ENCODE peak calls at places on chromosomes 5 and 9, in five cellular contexts. R is neural progenitor cell, A is PC-3, U is HCT116, G is right atrium auricular region. I is an unnamed sample.

GRCh38 chr5:37668524-37669047 is 171.3 kb downstream of the GDNF start:
- DNase-seq in U (peak; percentile 86), R (no peak), G (peak; percentile 75), A (peak; percentile 99), I (no peak)

GRCh38 chr5:159825551-159826051 is 90.7 kb upstream of the ADRA1B start:
- DNase-seq in A (peak; percentile 67), R (no peak), U (no peak), G (peak; percentile 57), I (no peak)

GRCh38 chr5:77935516-77936364 is 159.6 kb upstream of the TBCA start:
- DNase-seq in A (no peak), G (no peak), U (no peak), R (no peak), I (no peak)

GRCh38 chr9:129480227-129480626 is 140.7 kb downstream of the C9orf50 start:
- DNase-seq in R (no peak), U (no peak), G (no peak), A (no peak), I (no peak)

GRCh38 chr5:1437452-1437851 is 7.8 kb downstream of the SLC6A3 start:
- DNase-seq in U (peak; percentile 4), R (no peak), G (no peak), A (peak; percentile 35), I (no peak)

GRCh38 chr5:145246961-145247744 is 588.0 kb downstream of the PRELID2 start:
- DNase-seq in G (no peak), U (no peak), R (no peak), A (peak; percentile 44), I (no peak)

GRCh38 chr5:35374584-35374983 is 144.3 kb upstream of the PRLR start:
- DNase-seq in R (peak; percentile 38), A (no peak), U (no peak), G (no peak), I (no peak)

GRCh38 chr9:73176450-73176875 is 24.8 kb downstream of the ANXA1 start:
- DNase-seq in G (no peak), R (no peak), U (peak; percentile 78), A (peak; percentile 91), I (no peak)

GRCh38 chr9:32672478-32672877 is 37.0 kb upstream of the TAF1L start:
- DNase-seq in R (no peak), G (no peak), A (peak; percentile 90), U (no peak), I (no peak)

GRCh38 chr5:179124853-179125788 is 64.9 kb downstream of the ZNF354C start:
- DNase-seq in U (no peak), A (no peak), G (no peak), R (no peak), I (no peak)

GRCh38 chr5:14357861-14358260 is 214.7 kb downstream of the TRIO start:
- DNase-seq in R (peak; percentile 76), U (no peak), A (no peak), G (no peak), I (no peak)

GRCh38 chr9:95581900-95582299 is 65.1 kb upstream of the PTCH1 start:
- DNase-seq in R (peak; percentile 59), A (no peak), U (no peak), G (no peak), I (no peak)
- H3K4me3 ChIP-seq in R (no peak overlapping the region), A (no peak overlapping the region), U (no peak overlapping the region), G (no peak overlapping the region), I (no peak overlapping the region)

GRCh38 chr5:80174790-80175189 is 81.1 kb downstream of the SERINC5 start:
- DNase-seq in G (no peak), R (no peak), U (no peak), A (no peak), I (no peak)

GRCh38 chr5:80175337-80175736 is 80.5 kb downstream of the SERINC5 start:
- DNase-seq in G (no peak), U (no peak), A (no peak), R (no peak), I (no peak)

GRCh38 chr5:80170117-80170535 is 85.7 kb downstream of the SERINC5 start:
- DNase-seq in R (no peak), A (no peak), U (no peak), G (no peak), I (no peak)

GRCh38 chr5:80168388-80169028 is 87.3 kb downstream of the SERINC5 start:
- DNase-seq in G (no peak), U (no peak), R (no peak), A (no peak), I (no peak)

GRCh38 chr5:80172067-80172690 is 83.7 kb downstream of the SERINC5 start:
- DNase-seq in G (no peak), U (no peak), A (no peak), R (no peak), I (no peak)
- H3K36me3 ChIP-seq in G (peaks cover 7% of the 10 kb centered on the region), U (no peaks in the 10 kb centered on the region), A (no peaks in the 10 kb centered on the region), R (peaks cover 27% of the 10 kb centered on the region), I (no peaks in the 10 kb centered on the region)

GRCh38 chr9:100351508-100351907 is 1.2 kb downstream of the TEX10 start:
- DNase-seq in U (no peak), G (no peak), R (no peak), A (no peak), I (no peak)

GRCh38 chr9:100352201-100352726 is 478 bp downstream of the TEX10 start:
- DNase-seq in U (no peak), A (peak; percentile 11), G (no peak), R (peak; percentile 59), I (no peak)

GRCh38 chr9:100341889-100342288 is 10.9 kb downstream of the TEX10 start:
- DNase-seq in R (no peak), A (no peak), G (no peak), U (no peak), I (no peak)

GRCh38 chr9:100350188-100350587 is 2.6 kb downstream of the TEX10 start:
- DNase-seq in R (no peak), U (no peak), A (no peak), G (no peak), I (no peak)

DNA sequence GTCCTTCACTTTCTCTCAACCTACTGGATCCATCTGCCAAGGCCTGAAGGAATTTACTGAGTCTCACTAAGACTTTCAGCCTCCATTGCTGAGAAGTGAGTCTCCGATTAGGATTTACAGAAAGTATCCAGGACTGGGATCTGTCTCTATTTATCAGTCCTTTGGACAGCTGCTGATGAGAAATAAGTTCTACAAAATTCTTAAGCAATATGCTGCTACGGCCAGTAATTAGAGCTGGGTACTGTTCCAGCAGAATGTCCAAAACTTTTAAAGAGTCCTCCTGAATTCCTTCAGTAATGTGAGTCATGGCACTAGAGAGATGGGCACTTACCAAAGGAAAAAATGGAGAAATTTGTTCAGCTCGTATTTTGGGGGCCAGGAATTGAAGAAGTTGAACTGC is 5.9 kb downstream of the TEX10 start:
- DNase-seq in A (no peak), U (no peak), R (no peak), G (no peak), I (no peak)
- H3K4me3 ChIP-seq in A (no peak overlapping the region), U (no peak overlapping the region), R (no peak overlapping the region), G (no peak overlapping the region), I (no peak overlapping the region)

DNA sequence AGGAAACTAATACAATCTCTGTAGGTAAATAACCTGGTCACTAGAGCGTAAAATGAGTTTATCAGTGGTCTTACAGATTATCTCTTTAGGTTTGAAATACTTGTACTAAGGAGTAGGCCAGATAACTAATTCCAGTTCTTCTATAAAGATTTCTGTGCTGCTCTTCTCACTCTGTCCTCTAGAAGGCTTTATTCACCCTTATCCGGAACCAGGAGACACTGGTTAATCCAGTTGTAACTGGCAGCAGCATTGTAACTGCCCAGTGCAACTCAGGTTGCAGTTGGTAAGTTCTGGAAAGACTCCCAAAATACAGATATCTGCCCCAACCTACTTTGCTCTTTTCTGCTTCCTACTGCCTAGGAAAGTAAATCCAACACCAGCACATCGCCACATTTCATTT is 19.8 kb downstream of the C5orf22 start:
- DNase-seq in R (no peak), U (no peak), G (no peak), A (peak; percentile 24), I (no peak)
- H3K36me3 ChIP-seq in R (peaks cover 14% of the 10 kb centered on the region), U (peaks cover 11% of the 10 kb centered on the region), G (peaks cover 49% of the 10 kb centered on the region), A (peaks cover 18% of the 10 kb centered on the region), I (peaks cover 45% of the 10 kb centered on the region)

I was measured in HAP-1.